ENCODE peak calls at places on chromosomes 16 and 17, in six cellular contexts. B is mesenchymal stem cell, J is H9, E is H1, A is neuronal stem cell, D is mesendoderm. X is an unnamed sample. For H3K4me1, the result is how much of the 10 kb centered on the place peaks cover.

GRCh38 chr17:44934745-44935105 is 12.8 kb downstream of the KIF18B start:
- DNase-seq in B (no peak), J (peak), E (no peak), A (no peak), D (no peak), X (no peak)

GRCh38 chr16:23949630-23950290 is 114.0 kb downstream of the PRKCB start:
- DNase-seq in B (no peak), J (no peak), E (no peak), A (no peak), D (no peak), X (no peak)

GRCh38 chr17:17538417-17539391 is 42.5 kb upstream of the RASD1 start:
- DNase-seq in B (no peak), J (no peak), E (no peak), A (no peak), D (no peak), X (peak)

GRCh38 chr16:75591001-75591852 is 25.0 kb downstream of the GABARAPL2 start:
- DNase-seq in B (peak), J (no peak), E (no peak), A (no peak), D (peak), X (peak)

GRCh38 chr17:49031965-49032928 is 35.1 kb downstream of the IGF2BP1 start:
- DNase-seq in B (peak), J (peak), E (peak), A (peak), D (peak), X (peak)

GRCh38 chr17:39973496-39973895 is 7.1 kb upstream of the PSMD3 start:
- DNase-seq in B (no peak), J (no peak), E (no peak), A (no peak), D (no peak), X (no peak)

GRCh38 chr16:30957456-30958163 is at the start of gene SETD1A:
- DNase-seq in B (peak), J (peak), E (peak), A (peak), D (peak), X (peak)

GRCh38 chr16:85983606-85984005 is 84.6 kb downstream of the IRF8 start:
- DNase-seq in B (no peak), J (no peak), E (no peak), A (no peak), D (no peak), X (no peak)

GRCh38 chr17:50027639-50028206 is 28.2 kb upstream of the ITGA3 start:
- DNase-seq in B (peak), J (peak), E (no peak), A (no peak), D (peak), X (peak)

GRCh38 chr17:59746849-59747445 is 39.5 kb downstream of the VMP1 start:
- DNase-seq in B (peak), J (no peak), E (no peak), A (no peak), D (peak), X (peak)

GRCh38 chr17:58006924-58007780 is at the start of gene SRSF1:
- DNase-seq in B (peak), J (peak), E (peak), A (peak), D (peak), X (peak)

GRCh38 chr16:77306050-77306616 is 106.9 kb downstream of the SYCE1L start:
- DNase-seq in B (no peak), J (no peak), E (no peak), A (no peak), D (no peak), X (no peak)

GRCh38 chr17:10292057-10292931 is 80.5 kb downstream of the MYH13 start:
- DNase-seq in B (peak), J (no peak), E (no peak), A (no peak), D (peak), X (peak)

GRCh38 chr17:28946239-28946638 is 5.1 kb downstream of the PHF12 start:
- DNase-seq in B (peak), J (no peak), E (no peak), A (no peak), D (no peak), X (peak)

GRCh38 chr17:61149862-61150362 is 249.7 kb upstream of the TBX2 start:
- DNase-seq in B (no peak), J (no peak), E (no peak), A (no peak), D (no peak), X (no peak)

GRCh38 chr17:72719582-72720493 is 372.6 kb downstream of the SLC39A11 start:
- DNase-seq in B (peak), J (no peak), E (no peak), A (no peak), D (no peak), X (peak)

GRCh38 chr16:75758215-75758614 is 31.9 kb upstream of the CPHXL start:
- DNase-seq in B (peak), J (no peak), E (no peak), A (no peak), D (no peak), X (peak)

GRCh38 chr16:58506241-58507194 is 6.6 kb downstream of the NDRG4 start:
- DNase-seq in B (no peak), J (peak), E (no peak), A (no peak), D (no peak), X (no peak)

GRCh38 chr16:49020436-49020835 is 261.2 kb downstream of the CBLN1 start:
- DNase-seq in B (no peak), J (no peak), E (peak), A (no peak), D (no peak), X (no peak)

GRCh38 chr17:4448197-4448980 is 14.6 kb downstream of the SPNS3 start:
- DNase-seq in B (no peak), J (no peak), E (no peak), A (no peak), D (no peak), X (no peak)

GRCh38 chr17:57294629-57295501 is 38.5 kb downstream of the MSI2 start:
- DNase-seq in B (peak), J (no peak), E (no peak), A (no peak), D (peak), X (peak)

GRCh38 chr17:31693433-31694210 is 165.4 kb downstream of the COPRS start:
- DNase-seq in B (peak), J (no peak), E (peak), A (no peak), D (no peak), X (no peak)

GRCh38 chr16:2149630-2150417 is 1.4 kb downstream of the RAB26 start:
- DNase-seq in B (no peak), J (peak), E (peak), A (no peak), D (peak), X (no peak)

GRCh38 chr17:41456206-41456605 is 11.0 kb downstream of the KRT32 start:
- DNase-seq in B (no peak), J (peak), E (peak), A (no peak), D (peak), X (no peak)

DNA sequence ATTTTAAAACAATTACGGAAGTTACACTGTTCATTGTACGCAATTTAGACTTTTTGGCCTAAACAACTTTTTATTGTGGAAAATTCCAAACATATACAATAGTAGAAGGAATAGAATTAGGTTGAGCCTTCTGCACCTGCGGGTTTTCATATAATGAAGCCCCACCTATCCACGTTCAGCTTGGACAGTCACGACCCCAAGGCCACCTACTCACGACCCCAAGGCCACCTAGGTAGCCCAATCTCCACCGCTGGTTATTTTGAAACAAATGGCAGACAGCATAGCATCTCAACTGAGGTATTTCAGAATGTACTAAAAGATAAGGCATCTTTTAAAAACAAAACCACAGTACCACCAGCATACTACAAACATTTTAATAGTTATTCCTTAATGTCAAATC is 631 bp downstream of the NLRC5 start:
- DNase-seq in B (no peak), J (no peak), E (no peak), A (no peak), D (no peak), X (no peak)
- H3K4me1 ChIP-seq in B (under half), J (under half), E (under half), A (under half), D (under half), X (under half)

GRCh38 chr16:3771513-3771912 is 54.2 kb upstream of the TRAP1 start:
- DNase-seq in B (no peak), J (no peak), E (no peak), A (no peak), D (no peak), X (no peak)

GRCh38 chr16:3774819-3775218 is 57.5 kb upstream of the TRAP1 start:
- DNase-seq in B (no peak), J (no peak), E (no peak), A (no peak), D (no peak), X (no peak)

GRCh38 chr16:3776316-3776715 is 59.0 kb upstream of the TRAP1 start:
- DNase-seq in B (no peak), J (no peak), E (no peak), A (no peak), D (no peak), X (no peak)

GRCh38 chr16:3774156-3774767 is 56.9 kb upstream of the TRAP1 start:
- DNase-seq in B (no peak), J (no peak), E (no peak), A (no peak), D (no peak), X (peak)

DNA sequence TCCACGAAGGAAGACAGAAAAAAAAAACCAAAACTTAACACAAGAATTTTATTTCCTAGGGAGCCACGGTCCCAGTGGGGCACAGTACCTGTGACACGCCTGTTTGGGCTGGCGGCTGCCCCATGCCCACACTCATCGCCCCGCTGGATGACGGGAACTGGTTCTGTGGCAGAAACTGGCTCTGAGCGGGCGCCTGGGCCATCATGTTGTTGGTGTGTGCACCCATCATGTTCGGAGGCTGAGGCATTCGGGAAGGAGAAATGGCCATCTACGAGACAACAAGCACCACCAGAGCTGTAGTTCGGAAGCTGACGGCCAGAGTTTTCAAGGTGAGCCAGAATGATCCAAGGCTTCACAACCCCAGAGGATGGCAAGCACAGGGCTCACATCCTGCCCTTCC is 56.3 kb upstream of the TRAP1 start:
- DNase-seq in B (no peak), J (no peak), E (no peak), A (no peak), D (no peak), X (no peak)
- H3K23ac ChIP-seq in B (no peak), J (no peak), E (no peak), A (no peak), D (no peak), X (peak)

GRCh38 chr17:73878923-73879322 is 234.7 kb upstream of the SDK2 start:
- DNase-seq in B (no peak), J (no peak), E (no peak), A (no peak), D (no peak), X (no peak)
- H3K4me1 ChIP-seq in B (under half), J (under half), E (under half), A (under half), D (under half), X (under half)

DNA sequence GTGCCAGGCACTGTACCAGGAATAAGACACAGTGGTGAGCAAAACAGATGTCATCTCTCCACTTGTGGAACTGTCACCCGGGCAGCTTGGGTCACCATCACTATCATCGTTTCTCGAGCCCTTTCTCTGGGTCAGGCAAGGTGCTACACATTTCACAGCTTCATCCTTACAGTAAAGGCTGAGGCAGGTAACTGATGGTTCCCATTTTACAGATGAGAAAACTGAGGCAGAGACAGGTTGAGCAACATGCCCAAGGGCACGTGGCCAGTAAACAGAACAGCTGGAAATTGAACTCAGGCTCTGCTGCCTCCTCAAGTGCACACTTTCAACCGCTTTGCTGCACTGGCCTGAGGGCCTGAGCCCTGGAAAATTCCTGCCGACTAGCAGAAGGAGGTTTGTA is 294.6 kb downstream of the XYLT1 start:
- DNase-seq in B (no peak), J (no peak), E (no peak), A (no peak), D (no peak), X (no peak)
- H3K23ac ChIP-seq in B (no peak), J (no peak), E (no peak), A (no peak), D (no peak), X (no peak)

GRCh38 chr17:78133971-78134898 is 3.7 kb downstream of the TMC8 start:
- DNase-seq in B (no peak), J (peak), E (peak), A (peak), D (peak), X (peak)

GRCh38 chr17:78132086-78132676 is 1.6 kb downstream of the TMC8 start:
- DNase-seq in B (no peak), J (peak), E (peak), A (no peak), D (peak), X (no peak)

GRCh38 chr17:78131172-78132085 is 858 bp downstream of the TMC8 start:
- DNase-seq in B (no peak), J (no peak), E (no peak), A (no peak), D (no peak), X (no peak)

GRCh38 chr17:78133179-78133951 is 2.8 kb downstream of the TMC8 start:
- DNase-seq in B (no peak), J (no peak), E (no peak), A (no peak), D (no peak), X (no peak)

DNA sequence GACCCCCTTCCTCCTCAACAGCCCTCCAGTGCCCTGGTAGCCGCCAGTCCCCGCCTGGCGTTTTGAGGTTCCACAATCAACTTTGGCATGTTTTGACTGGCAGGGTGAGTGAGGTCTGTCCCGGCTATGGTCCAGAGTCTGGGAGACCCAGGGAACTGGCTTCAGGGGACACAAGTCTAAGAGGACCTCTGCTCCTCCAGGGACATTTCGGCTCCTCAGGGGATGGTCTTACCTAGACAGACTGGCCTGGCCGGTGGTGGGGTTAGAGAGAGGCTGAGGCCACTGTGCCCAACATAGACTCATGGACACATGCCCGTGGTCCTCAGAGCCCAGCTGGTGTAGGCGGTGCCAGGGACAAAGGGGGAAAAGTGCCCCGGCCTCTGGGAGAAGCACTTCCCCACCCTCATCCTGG is 2.2 kb downstream of the TMC8 start:
- DNase-seq in B (no peak), J (no peak), E (no peak), A (no peak), D (no peak), X (no peak)
- H3K4me1 ChIP-seq in B (under half), J (under half), E (under half), A (under half), D (under half), X (under half)